ENCODE peak calls at places on chromosomes 16 and 17, in four cellular contexts. N is SK-N-SH, L is GM12878, G is K562. R is an unnamed sample.

GRCh38 chr16:83253526-83253925 is 554.3 kb upstream of the HSBP1 start:
- DNase-seq in L (no peak), G (no peak), N (no peak), R (no peak)

GRCh38 chr16:81997738-81998137 is 13.5 kb downstream of the SDR42E1 start:
- DNase-seq in L (no peak), N (no peak), G (no peak), R (no peak)

GRCh38 chr16:79621027-79621426 is 20.5 kb upstream of the MAF start:
- DNase-seq in L (no peak), G (no peak), N (no peak), R (no peak)

GRCh38 chr16:76280421-76280820 is 3.2 kb downstream of the CNTNAP4 start:
- DNase-seq in N (no peak), L (no peak), G (no peak), R (no peak)

GRCh38 chr16:54936979-54937672 is 6.5 kb downstream of the IRX5 start:
- DNase-seq in N (no peak), G (no peak), L (no peak), R (peak)

GRCh38 chr17:73291260-73291801 is 20.5 kb downstream of the CDC42EP4 start:
- DNase-seq in L (peak), N (no peak), G (peak), R (no peak)

GRCh38 chr17:45288825-45289224 is 26.9 kb upstream of the SPATA32 start:
- DNase-seq in L (no peak), N (no peak), G (no peak), R (no peak)

GRCh38 chr16:46830417-46830901 is 521 bp downstream of the C16orf87 start:
- DNase-seq in G (peak), N (no peak), L (no peak), R (no peak)

GRCh38 chr16:2250652-2251280 is 621 bp downstream of the ECI1 start:
- DNase-seq in G (peak), N (no peak), L (no peak), R (no peak)

DNA sequence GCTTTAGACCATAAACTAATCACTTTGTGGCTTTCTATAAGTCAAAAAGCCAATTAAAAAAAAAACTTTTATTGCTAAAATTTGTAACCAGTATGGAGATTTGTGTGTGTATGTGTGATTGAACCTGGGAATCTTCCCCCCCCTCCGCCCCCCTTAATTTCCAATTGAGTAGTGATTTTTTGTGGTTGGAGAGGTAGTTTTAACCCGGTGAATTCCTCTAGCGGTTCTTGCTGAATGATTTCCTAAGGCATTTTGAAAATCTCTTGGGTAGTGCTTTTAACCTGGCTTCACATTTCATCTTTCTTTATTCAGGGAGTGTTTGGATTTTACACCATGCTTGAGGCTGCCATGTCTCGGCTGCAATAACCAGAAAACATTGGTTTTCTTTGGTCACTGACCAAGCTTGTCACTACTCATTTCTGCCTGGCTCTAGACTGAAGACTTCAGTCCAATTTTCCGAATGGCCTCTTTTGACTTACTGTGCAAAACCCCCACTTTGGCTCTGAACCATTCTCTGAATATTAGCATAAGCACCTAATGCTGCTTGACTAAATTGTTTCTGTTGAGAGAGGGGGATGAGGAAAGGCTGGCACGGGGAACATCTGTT is 35.6 kb downstream of the PRKCA start:
- DNase-seq in L (no peak), N (no peak), G (no peak), R (no peak)
- TF ChIP-seq NRF1 in L (no peak), N (no peak), G (no peak), R (no peak)

DNA sequence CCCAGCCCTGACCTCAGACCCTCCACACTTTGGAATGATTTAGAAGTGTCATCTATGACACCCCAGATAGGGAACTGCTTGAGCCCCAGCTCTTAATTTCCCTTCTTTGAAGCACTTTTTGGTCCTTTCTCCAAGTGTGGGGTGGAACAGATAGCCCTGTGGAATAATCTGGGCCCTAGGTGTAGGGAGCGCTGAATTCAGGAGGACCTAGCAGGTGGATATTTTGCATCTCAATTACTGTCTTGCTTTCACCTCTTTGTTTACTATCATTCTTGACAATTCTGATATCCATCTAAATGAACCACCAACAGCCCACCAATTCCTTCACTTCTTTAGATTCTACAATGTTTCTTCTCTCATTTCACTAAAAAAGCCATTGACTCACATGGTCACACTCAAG is 850.4 kb downstream of the KCNJ2 start:
- DNase-seq in L (no peak), N (no peak), G (no peak), R (no peak)
- TF ChIP-seq NRF1 in L (no peak), N (no peak), G (no peak), R (no peak)

GRCh38 chr17:60163108-60163784 is 13.5 kb downstream of the CA4 start:
- DNase-seq in L (no peak), G (peak), N (peak), R (peak)
- TF ChIP-seq NRF1 in L (no peak), G (no peak), N (no peak), R (no peak)

GRCh38 chr17:43648916-43649315 is 12.8 kb downstream of the MEOX1 start:
- DNase-seq in L (no peak), N (no peak), G (no peak), R (no peak)

GRCh38 chr17:43644081-43644480 is 17.6 kb downstream of the MEOX1 start:
- DNase-seq in N (no peak), L (no peak), G (no peak), R (no peak)

GRCh38 chr17:43645450-43645764 is 16.3 kb downstream of the MEOX1 start:
- DNase-seq in G (no peak), L (no peak), N (no peak), R (no peak)

GRCh38 chr17:43641416-43641815 is 20.3 kb downstream of the MEOX1 start:
- DNase-seq in L (no peak), N (no peak), G (no peak), R (no peak)

GRCh38 chr17:43645765-43646481 is 15.8 kb downstream of the MEOX1 start:
- DNase-seq in G (no peak), L (no peak), N (peak), R (peak)
- TF ChIP-seq NRF1 in G (no peak), L (no peak), N (no peak), R (no peak)

DNA sequence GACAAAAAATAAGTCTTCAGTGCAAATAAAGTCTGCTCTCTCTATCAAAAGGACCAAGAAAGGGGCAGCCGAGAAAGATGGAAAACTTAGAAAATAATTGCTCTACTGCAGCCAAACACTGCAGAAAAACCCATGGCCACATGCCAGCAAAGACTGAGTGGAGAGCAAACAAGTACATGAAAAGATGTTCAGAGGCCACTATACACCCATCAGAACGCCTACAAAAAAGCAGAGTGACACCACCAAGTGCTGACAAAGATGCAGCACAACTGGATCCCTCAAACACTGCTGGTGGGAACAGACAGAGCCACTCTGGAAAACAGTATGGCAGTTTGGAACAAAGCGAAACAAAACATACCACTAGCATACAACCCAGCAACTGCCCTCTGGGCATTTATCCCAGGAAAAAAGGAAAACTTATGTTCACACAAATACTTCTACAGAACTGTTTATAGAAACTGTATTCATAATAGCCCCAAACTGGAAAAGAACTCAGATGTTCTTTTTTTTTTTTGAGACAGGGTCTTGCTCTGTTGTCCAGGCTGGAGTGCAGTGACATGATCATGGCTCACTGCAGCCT is 36.7 kb downstream of the KIAA0753 start:
- DNase-seq in G (no peak), N (no peak), L (no peak), R (no peak)
- TF ChIP-seq NRF1 in G (no peak), N (no peak), L (no peak), R (no peak)

R was measured in H1.